ENCODE peak calls at places on chromosomes 11 and 22, in nine cellular contexts. H is AG10803; I is anterior cingulate cortex; X is A549; S is activated CD4-positive, alpha-beta T cell treated with anti-CD3 and anti-CD28 coated beads, Interleukin-2, amount 50 U/mL, for 48 hours; N is activated T-cell treated with anti-CD3 and anti-CD28 coated beads for 4 hours; V is NCI-H748 treated with DMSO at 0.1 percent for 48 hours; U is GM13977; M is G401. D is an unnamed sample.

GRCh38 chr11:74592063-74592440 is 330 bp upstream of the POLD3 start:
- DNase-seq in H (no peak), I (no peak), X (no peak), S (no peak), N (no peak), V (no peak), U (no peak), M (no peak), D (no peak)

GRCh38 chr11:45165806-45166603 is 19.6 kb downstream of the PRDM11 start:
- DNase-seq in H (no peak), I (no peak), X (no peak), S (no peak), N (no peak), V (no peak), U (no peak), M (no peak), D (no peak)

GRCh38 chr11:105179542-105180278 is 40.1 kb upstream of the CARD18 start:
- DNase-seq in H (no peak), I (no peak), X (no peak), S (no peak), N (no peak), V (peak), U (no peak), M (no peak), D (no peak)

GRCh38 chr11:47348859-47349258 is 3.6 kb downstream of the MYBPC3 start:
- DNase-seq in H (no peak), I (no peak), X (peak), S (no peak), N (no peak), V (no peak), U (peak), M (peak), D (no peak)

GRCh38 chr22:29762263-29762662 is 4.5 kb downstream of the ZMAT5 start:
- DNase-seq in H (no peak), I (no peak), X (peak), S (no peak), N (no peak), V (peak), U (no peak), M (no peak), D (no peak)

GRCh38 chr11:15981292-15981691 is 375.1 kb downstream of the SOX6 start:
- DNase-seq in H (no peak), I (no peak), X (no peak), S (no peak), N (no peak), V (no peak), U (no peak), M (no peak), D (no peak)

GRCh38 chr11:58433638-58434203 is 5.8 kb upstream of the OR5B2 start:
- DNase-seq in H (no peak), I (no peak), X (no peak), S (no peak), N (no peak), V (no peak), U (no peak), M (no peak), D (no peak)

GRCh38 chr11:46668480-46669085 is 31.8 kb downstream of the ARHGAP1 start:
- DNase-seq in H (no peak), I (no peak), X (no peak), S (no peak), N (no peak), V (no peak), U (no peak), M (no peak), D (peak)

GRCh38 chr22:21714059-21714770 is 21.4 kb downstream of the YPEL1 start:
- DNase-seq in H (no peak), I (no peak), X (no peak), S (no peak), N (no peak), V (no peak), U (no peak), M (no peak), D (no peak)

GRCh38 chr11:13140028-13140870 is 131.1 kb downstream of the RASSF10 start:
- DNase-seq in H (peak), I (no peak), X (peak), S (no peak), N (no peak), V (no peak), U (no peak), M (no peak), D (no peak)

GRCh38 chr11:107493117-107493516 is 35.5 kb upstream of the CWF19L2 start:
- DNase-seq in H (peak), I (no peak), X (peak), S (no peak), N (no peak), V (no peak), U (no peak), M (no peak), D (no peak)

GRCh38 chr22:23670378-23671295 is 20.2 kb upstream of the RGL4 start:
- DNase-seq in H (no peak), I (no peak), X (no peak), S (no peak), N (no peak), V (no peak), U (no peak), M (no peak), D (no peak)

GRCh38 chr11:67558084-67558772 is 25.4 kb upstream of the GSTP1 start:
- DNase-seq in H (no peak), I (no peak), X (no peak), S (no peak), N (no peak), V (no peak), U (no peak), M (no peak), D (peak)

GRCh38 chr11:15035283-15035682 is 38.1 kb upstream of the CALCB start:
- DNase-seq in H (no peak), I (no peak), X (no peak), S (no peak), N (no peak), V (peak), U (no peak), M (no peak), D (no peak)

GRCh38 chr22:47888807-47889206 is 1126.4 kb downstream of the TBC1D22A start:
- DNase-seq in H (no peak), I (no peak), X (no peak), S (no peak), N (no peak), V (no peak), U (no peak), M (no peak), D (no peak)

GRCh38 chr22:33851985-33852384 is 68.3 kb downstream of the LARGE1 start:
- DNase-seq in H (no peak), I (no peak), X (no peak), S (no peak), N (no peak), V (no peak), U (no peak), M (no peak), D (no peak)

GRCh38 chr11:31987118-31988005 is 103.5 kb upstream of the RCN1 start:
- DNase-seq in H (no peak), I (no peak), X (no peak), S (no peak), N (no peak), V (no peak), U (no peak), M (peak), D (no peak)

GRCh38 chr11:111846640-111847039 is 24.7 kb downstream of the ALG9 start:
- DNase-seq in H (peak), I (no peak), X (no peak), S (no peak), N (no peak), V (no peak), U (no peak), M (peak), D (no peak)

GRCh38 chr11:47994417-47994816 is 14.1 kb downstream of the PTPRJ start:
- DNase-seq in H (no peak), I (no peak), X (peak), S (no peak), N (no peak), V (no peak), U (no peak), M (no peak), D (no peak)

GRCh38 chr11:11444800-11445126 is 91.7 kb upstream of the CSNK2A3 start:
- DNase-seq in H (no peak), I (no peak), X (no peak), S (no peak), N (no peak), V (no peak), U (no peak), M (peak), D (no peak)

GRCh38 chr22:29726512-29727247 is 6.9 kb downstream of the CABP7 start:
- DNase-seq in H (no peak), I (no peak), X (no peak), S (no peak), N (no peak), V (no peak), U (no peak), M (no peak), D (no peak)

GRCh38 chr11:19089421-19089820 is 27.5 kb upstream of the ZDHHC13 start:
- DNase-seq in H (no peak), I (no peak), X (no peak), S (no peak), N (no peak), V (no peak), U (no peak), M (no peak), D (no peak)

GRCh38 chr11:48081151-48082010 is 101.0 kb downstream of the PTPRJ start:
- DNase-seq in H (peak), I (peak), X (no peak), S (peak), N (no peak), V (no peak), U (no peak), M (peak), D (peak)

GRCh38 chr11:62419560-62420342 is 918 bp downstream of the SCGB1A1 start:
- DNase-seq in H (no peak), I (no peak), X (no peak), S (no peak), N (no peak), V (no peak), U (no peak), M (no peak), D (no peak)

GRCh38 chr11:119910056-119910455 is 181.1 kb upstream of the NECTIN1 start:
- DNase-seq in H (no peak), I (no peak), X (no peak), S (no peak), N (no peak), V (no peak), U (no peak), M (no peak), D (no peak)

D was measured in tibial artery.